ENCODE peak calls at places on chromosomes 4 and X, in four cellular contexts. E is kidney, L is AG09309, V is OCI-LY7. A is an unnamed sample.
A peak's percentile ranks its signal among the peaks of the same experiment; 100 is the strongest.

GRCh38 chr4:88286897-88287296 is 2.5 kb upstream of the PPM1K start:
- DNase-seq in E (no peak), L (no peak), V (no peak), A (peak; percentile 31)

GRCh38 chr4:11532138-11532537 is 103.4 kb upstream of the HS3ST1 start:
- DNase-seq in E (no peak), L (no peak), V (no peak), A (no peak)

GRCh38 chr4:53497446-53498069 is 93.7 kb downstream of the LNX1 start:
- DNase-seq in E (no peak), L (no peak), V (no peak), A (peak; percentile 81)

GRCh38 chrX:427812-428725 is 41.4 kb upstream of the PPP2R3B start:
- DNase-seq in E (peak; percentile 45), L (no peak), V (peak; percentile 39), A (peak; percentile 19)

GRCh38 chr4:148060264-148061138 is 328.6 kb downstream of the ARHGAP10 start:
- DNase-seq in E (no peak), L (no peak), V (peak; percentile 37), A (no peak)

GRCh38 chr4:152032722-152033131 is 271.9 kb upstream of the GATB start:
- DNase-seq in E (no peak), L (peak; percentile 84), V (no peak), A (peak; percentile 84)

GRCh38 chr4:141131738-141132688 is 1.3 kb downstream of the RNF150 start:
- DNase-seq in E (peak; percentile 85), L (no peak), V (no peak), A (no peak)

GRCh38 chrX:95058815-95059214 is 1384.8 kb downstream of the FAM133A start:
- DNase-seq in E (no peak), L (peak; percentile 33), V (no peak), A (peak; percentile 76)

GRCh38 chr4:159390648-159391047 is 287.8 kb downstream of the RAPGEF2 start:
- DNase-seq in E (no peak), L (peak; percentile 89), V (no peak), A (peak; percentile 88)

GRCh38 chr4:111991163-111991562 is 154.1 kb upstream of the FAM241A start:
- DNase-seq in E (no peak), L (no peak), V (peak; percentile 10), A (no peak)

GRCh38 chr4:27666943-27667342 is 806.3 kb downstream of the STIM2 start:
- DNase-seq in E (no peak), L (no peak), V (peak; percentile 10), A (no peak)

GRCh38 chr4:147617841-147618421 is 734 bp downstream of the TMEM184C start:
- DNase-seq in E (no peak), L (no peak), V (no peak), A (no peak)

GRCh38 chr4:82201303-82201702 is 172.5 kb downstream of the HNRNPD start:
- DNase-seq in E (no peak), L (no peak), V (no peak), A (peak; percentile 8)

GRCh38 chr4:168995537-168996295 is 14.3 kb downstream of the CBR4 start:
- DNase-seq in E (no peak), L (no peak), V (no peak), A (peak; percentile 15)

GRCh38 chr4:23084559-23085248 is 392.0 kb downstream of the GBA3 start:
- DNase-seq in E (no peak), L (no peak), V (no peak), A (no peak)

GRCh38 chrX:11667286-11667685 is 1.6 kb upstream of the ARHGAP6 start:
- DNase-seq in E (no peak), L (no peak), V (no peak), A (no peak)

GRCh38 chr4:7366180-7366957 is 68.4 kb downstream of the PSAPL1 start:
- DNase-seq in E (peak; percentile 55), L (no peak), V (no peak), A (no peak)

GRCh38 chr4:153638999-153639398 is 45.1 kb upstream of the TLR2 start:
- DNase-seq in E (no peak), L (no peak), V (no peak), A (no peak)

GRCh38 chrX:111411591-111412371 is at the start of gene DCX:
- DNase-seq in E (no peak), L (no peak), V (no peak), A (no peak)
- H3K4me3 ChIP-seq in E (no peak within 1 kb of the TSS), L (no peak within 1 kb of the TSS), V (no peak within 1 kb of the TSS), A (no peak within 1 kb of the TSS)

DNA sequence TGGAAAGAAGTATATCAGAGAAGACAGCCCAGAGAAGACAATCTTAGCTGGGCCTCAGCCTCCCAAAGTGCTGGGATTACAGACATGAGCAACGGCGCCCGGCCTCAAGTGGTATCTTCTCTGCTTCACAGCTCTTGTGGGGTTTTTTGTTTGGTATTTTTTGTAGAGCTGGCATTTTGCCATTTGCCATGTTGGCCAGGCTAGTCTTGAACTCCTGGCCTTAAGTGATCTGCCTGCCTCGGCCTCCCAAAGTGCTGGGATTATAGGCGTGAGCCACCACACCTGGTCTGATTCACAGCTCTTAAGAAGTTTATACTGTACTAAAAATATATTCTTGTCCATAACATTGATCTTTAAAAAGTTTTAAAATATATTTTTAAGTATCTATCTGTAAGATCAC is 12.4 kb downstream of the UTP3 start:
- DNase-seq in E (no peak), L (no peak), V (no peak), A (no peak)
- H3K4me3 ChIP-seq in E (no peak overlapping the region), L (no peak overlapping the region), V (no peak overlapping the region), A (no peak overlapping the region)

GRCh38 chrX:13694983-13695382 is 6.1 kb downstream of the RAB9A start:
- DNase-seq in E (no peak), L (no peak), V (no peak), A (no peak)
- H3K4me3 ChIP-seq in E (no peak overlapping the region), L (no peak overlapping the region), V (no peak overlapping the region), A (no peak overlapping the region)

GRCh38 chrX:87063622-87064021 is 454.0 kb upstream of the KLHL4 start:
- DNase-seq in E (no peak), L (no peak), V (no peak), A (no peak)
- H3K4me3 ChIP-seq in E (no peak overlapping the region), L (no peak overlapping the region), V (no peak overlapping the region), A (no peak overlapping the region)

GRCh38 chrX:153903991-153904957 is at the start of gene AVPR2:
- DNase-seq in E (peak; percentile 66), L (no peak), V (peak; percentile 14), A (no peak)
- H3K4me3 ChIP-seq in E (no peak within 1 kb of the TSS), L (no peak within 1 kb of the TSS), V (no peak within 1 kb of the TSS), A (no peak within 1 kb of the TSS)

DNA sequence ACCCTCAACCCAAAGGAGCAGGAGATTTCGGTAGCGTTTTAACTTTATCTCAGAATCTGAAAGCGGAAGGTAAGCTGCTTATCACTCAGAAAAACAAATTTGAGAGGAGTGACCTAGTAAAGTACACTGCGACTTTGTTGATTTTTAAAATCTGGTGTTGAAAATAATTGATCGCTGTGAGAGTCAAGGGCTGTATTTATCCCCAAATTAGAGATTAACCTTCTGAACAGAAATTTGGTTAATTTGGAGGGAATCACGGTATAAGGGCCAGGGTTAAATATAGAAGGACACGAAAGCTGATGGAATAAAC is 212 bp downstream of the CLCN4 start:
- DNase-seq in E (no peak), L (no peak), V (no peak), A (no peak)
- H3K4me3 ChIP-seq in E (peak overlapping the region; percentile 44), L (peak overlapping the region; percentile 35), V (peak overlapping the region; percentile 74), A (peak overlapping the region; percentile 39)

GRCh38 chr4:162793571-162793970 is 373.1 kb downstream of the NAF1 start:
- DNase-seq in E (no peak), L (no peak), V (no peak), A (peak; percentile 38)
- H3K4me3 ChIP-seq in E (no peak overlapping the region), L (no peak overlapping the region), V (no peak overlapping the region), A (no peak overlapping the region)

A was measured in AG10803.